ENCODE peak calls at places on chromosome 21, in seven cellular contexts. Y is A549, B is H1, C is tibial nerve, E is adrenal gland, W is endothelial cell of umbilical vein, N is HCT116. H is an unnamed sample.

GRCh38 chr21:42459065-42459430 is 37.0 kb downstream of the RSPH1 start:
- DNase-seq in B (no peak), N (no peak), Y (no peak), E (no peak), W (no peak), C (no peak), H (no peak)

GRCh38 chr21:18060402-18060801 is 184.2 kb upstream of the CHODL start:
- DNase-seq in B (no peak), W (no peak), N (no peak), Y (no peak), C (no peak), E (no peak), H (no peak)

GRCh38 chr21:29017639-29018237 is 1.4 kb downstream of the RWDD2B start:
- DNase-seq in Y (no peak), C (no peak), W (peak; percentile 82), E (no peak), B (no peak), N (no peak), H (no peak)

GRCh38 chr21:17636711-17637110 is 24.0 kb upstream of the BTG3 start:
- DNase-seq in N (no peak), B (no peak), C (no peak), Y (no peak), W (no peak), E (no peak), H (no peak)

GRCh38 chr21:28207776-28208175 is 784.9 kb downstream of the LTN1 start:
- DNase-seq in Y (no peak), B (no peak), W (peak; percentile 10), N (no peak), C (no peak), E (no peak), H (no peak)

GRCh38 chr21:18959817-18960216 is 556.2 kb upstream of the TMPRSS15 start:
- DNase-seq in B (no peak), W (no peak), Y (no peak), N (no peak), E (no peak), C (no peak), H (no peak)

GRCh38 chr21:14916676-14917141 is 148.1 kb downstream of the NRIP1 start:
- DNase-seq in E (no peak), Y (no peak), B (no peak), N (no peak), C (no peak), W (no peak), H (no peak)

GRCh38 chr21:43369124-43369523 is 57.8 kb downstream of the SIK1 start:
- DNase-seq in W (no peak), E (peak; percentile 96), Y (peak; percentile 47), B (no peak), N (no peak), C (no peak), H (no peak)

GRCh38 chr21:16180613-16181012 is 450.8 kb downstream of the USP25 start:
- DNase-seq in N (no peak), E (no peak), C (no peak), W (no peak), Y (no peak), B (no peak), H (no peak)

DNA sequence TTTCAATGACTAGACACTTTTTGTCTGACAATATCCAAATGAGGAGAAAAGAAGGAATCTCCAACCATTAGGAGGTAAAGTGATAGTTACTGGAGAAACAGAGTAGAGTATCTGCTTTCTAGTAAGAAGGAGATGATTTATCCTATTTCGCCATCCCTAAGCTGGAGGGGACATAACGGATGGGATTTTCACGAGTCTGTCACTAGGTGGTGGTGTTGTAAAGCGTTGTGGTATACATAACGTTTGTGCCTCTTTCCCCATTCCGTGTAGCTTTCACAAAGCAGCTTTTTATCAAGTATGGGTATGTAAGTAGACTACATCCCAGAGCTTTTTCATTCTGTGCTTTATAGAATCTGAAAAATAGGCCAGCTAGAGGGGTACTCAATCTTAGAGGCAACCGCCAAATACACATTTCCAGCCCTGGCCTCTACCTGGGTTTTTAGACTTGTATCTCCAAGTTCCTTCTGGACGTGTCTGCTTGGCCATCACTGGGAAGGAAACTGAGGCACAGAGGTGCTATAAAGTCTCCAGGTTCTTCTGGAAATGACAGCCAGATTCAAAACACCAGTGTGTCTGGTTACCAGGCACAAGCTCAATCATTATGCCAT is 33.3 kb upstream of the FAM3B start:
- DNase-seq in E (peak; percentile 79), C (no peak), N (peak; percentile 39), W (peak; percentile 70), Y (peak; percentile 69), B (no peak), H (peak; percentile 48)
- TF ChIP-seq POLR2A in E (no peak), C (no peak), N (no peak), W (no peak), Y (no peak), B (no peak), H (no peak)

GRCh38 chr21:30943920-30944319 is 62.5 kb upstream of the KRTAP11-1 start:
- DNase-seq in C (no peak), E (no peak), Y (no peak), B (no peak), N (no peak), W (no peak), H (no peak)

GRCh38 chr21:30936207-30936606 is 54.8 kb upstream of the KRTAP11-1 start:
- DNase-seq in W (no peak), Y (no peak), E (no peak), C (no peak), N (no peak), B (no peak), H (no peak)

DNA sequence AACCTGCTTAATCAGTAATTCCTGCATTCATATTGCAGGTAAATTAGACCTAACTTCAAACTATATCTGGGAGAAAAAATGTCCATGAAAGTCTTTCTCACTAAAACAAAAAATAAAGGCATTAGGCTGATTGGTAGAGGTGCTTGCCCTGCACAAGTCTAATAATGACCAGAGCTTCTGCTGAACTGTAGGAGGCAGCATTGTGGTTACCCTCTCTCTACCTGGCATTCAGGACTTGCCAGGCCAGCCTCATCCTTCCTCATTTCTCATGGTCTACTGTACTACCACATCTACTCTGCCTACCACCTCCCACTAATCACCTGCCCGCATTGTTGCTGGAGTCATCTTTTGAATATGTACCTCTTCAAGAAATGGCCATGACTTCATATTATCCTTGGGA is 60.8 kb upstream of the KRTAP11-1 start:
- DNase-seq in B (no peak), N (no peak), Y (no peak), C (no peak), E (no peak), W (no peak), H (no peak)
- TF ChIP-seq CTCF in B (peak; percentile 31), N (no peak), Y (no peak), C (no peak), E (no peak), W (no peak), H (no peak)

GRCh38 chr21:46099476-46099875 is 1.6 kb downstream of the COL6A2 start:
- DNase-seq in C (peak; percentile 13), E (peak; percentile 45), W (no peak), B (peak; percentile 63), Y (no peak), N (no peak), H (no peak)

GRCh38 chr21:46098303-46099141 is 610 bp downstream of the COL6A2 start:
- DNase-seq in B (peak; percentile 74), N (no peak), E (peak; percentile 42), W (no peak), Y (no peak), C (no peak), H (peak; percentile 2)

GRCh38 chr21:46096997-46097825 is 701 bp upstream of the COL6A2 start:
- DNase-seq in W (no peak), E (peak; percentile 42), C (no peak), B (peak; percentile 53), N (no peak), Y (no peak), H (peak; percentile 0)

GRCh38 chr21:46096596-46096981 is 1.3 kb upstream of the COL6A2 start:
- DNase-seq in E (peak; percentile 18), W (no peak), Y (no peak), C (no peak), B (peak; percentile 41), N (no peak), H (peak; percentile 0)

GRCh38 chr21:46097826-46098286 is at the start of gene COL6A2:
- DNase-seq in E (peak; percentile 48), W (no peak), C (no peak), Y (peak; percentile 10), N (no peak), B (peak; percentile 89), H (peak; percentile 39)
- TF ChIP-seq POLR2A in E (no peak), W (no peak), C (peak; percentile 64), Y (no peak), N (peak; percentile 70), B (no peak), H (no peak)

GRCh38 chr21:35381743-35382310 is 332.7 kb upstream of the RUNX1 start:
- DNase-seq in B (no peak), N (no peak), C (no peak), Y (no peak), W (no peak), E (no peak), H (no peak)
- TF ChIP-seq CTCF in B (no peak), N (no peak), C (no peak), Y (no peak), W (no peak), E (no peak), H (no peak)

DNA sequence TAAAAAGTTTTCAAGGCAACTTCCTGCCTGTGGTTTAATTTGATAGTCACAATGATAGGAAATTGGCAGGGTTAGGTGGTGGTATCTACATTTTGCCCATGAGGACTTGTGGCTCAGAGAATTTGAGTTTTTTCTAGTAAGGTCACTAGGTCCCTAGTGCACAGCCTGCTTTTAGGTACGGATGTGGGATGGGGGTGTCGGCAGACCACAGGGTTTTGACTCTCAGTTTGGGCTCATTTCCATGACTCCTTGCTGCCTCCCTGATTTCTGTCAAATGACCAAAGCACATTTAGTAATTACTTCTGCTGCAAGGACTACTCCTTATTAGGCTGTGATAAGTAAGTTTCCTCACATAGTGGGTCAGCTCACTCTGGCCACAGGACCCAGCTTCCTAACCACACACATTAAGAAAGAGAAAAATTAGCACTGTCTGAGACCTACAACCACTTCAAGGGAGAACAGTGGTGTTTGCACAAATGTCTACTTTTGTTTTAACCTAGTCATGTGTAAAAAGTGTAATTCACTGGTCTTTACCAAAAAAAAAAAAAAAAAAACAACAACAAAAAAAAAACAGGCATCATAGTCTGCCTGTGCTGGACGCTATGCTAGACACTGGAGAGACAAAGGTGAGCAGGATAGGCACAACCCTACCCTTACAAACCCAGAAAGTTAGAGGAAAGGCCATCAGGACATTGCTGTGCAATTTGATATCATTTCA is 43.7 kb downstream of the MRPL39 start:
- DNase-seq in Y (no peak), W (peak; percentile 49), B (no peak), C (no peak), N (no peak), E (no peak), H (no peak)
- TF ChIP-seq POLR2A in Y (no peak), W (no peak), B (no peak), C (no peak), N (no peak), E (no peak), H (no peak)

GRCh38 chr21:38833122-38833521 is 27.4 kb downstream of the ETS2 start:
- DNase-seq in B (peak; percentile 43), C (no peak), Y (no peak), W (no peak), N (no peak), E (no peak), H (no peak)
- TF ChIP-seq CTCF in B (peak; percentile 55), C (no peak), Y (no peak), W (no peak), N (peak; percentile 46), E (no peak), H (no peak)